ENCODE peak calls at places on chromosomes 3 and 15, in seven cellular contexts. N, V, D, I, S, J and M are unnamed samples.

GRCh38 chr3:99902091-99902490 is 84.4 kb downstream of the CMSS1 start:
- DNase-seq in N (no peak), V (no peak), D (no peak), I (no peak), S (no peak), J (no peak), M (no peak)

GRCh38 chr3:102265720-102266119 is 169.1 kb upstream of the ZPLD1 start:
- DNase-seq in N (no peak), V (no peak), D (no peak), I (no peak), S (no peak), J (peak; percentile 1), M (no peak)

GRCh38 chr15:62390793-62391543 is 225.9 kb upstream of the C2CD4B start:
- DNase-seq in N (peak; percentile 41), V (peak; percentile 43), D (peak; percentile 65), I (no peak), S (peak; percentile 84), J (peak; percentile 68), M (no peak)

GRCh38 chr3:194469977-194470376 is 16.8 kb downstream of the ATP13A3 start:
- DNase-seq in N (no peak), V (no peak), D (no peak), I (no peak), S (no peak), J (no peak), M (no peak)

GRCh38 chr3:178536271-178537079 is at the start of gene KCNMB2:
- DNase-seq in N (peak; percentile 18), V (no peak), D (peak; percentile 15), I (no peak), S (no peak), J (peak; percentile 47), M (no peak)

GRCh38 chr3:168096210-168096795 is 579 bp upstream of the GOLIM4 start:
- DNase-seq in N (peak; percentile 92), V (peak; percentile 62), D (peak; percentile 84), I (peak; percentile 83), S (peak; percentile 81), J (peak; percentile 95), M (peak; percentile 71)

GRCh38 chr3:127697531-127698240 is 24.9 kb downstream of the ABTB1 start:
- DNase-seq in N (peak; percentile 92), V (peak; percentile 55), D (peak; percentile 69), I (peak; percentile 50), S (peak; percentile 91), J (peak; percentile 90), M (peak; percentile 58)

GRCh38 chr3:4743371-4743770 is 235.9 kb upstream of the BHLHE40 start:
- DNase-seq in N (no peak), V (no peak), D (no peak), I (no peak), S (no peak), J (no peak), M (no peak)

GRCh38 chr15:25717861-25718504 is 145.1 kb downstream of the ATP10A start:
- DNase-seq in N (no peak), V (no peak), D (no peak), I (no peak), S (no peak), J (no peak), M (no peak)

GRCh38 chr3:73787620-73788019 is 162.9 kb upstream of the PDZRN3 start:
- DNase-seq in N (no peak), V (no peak), D (no peak), I (no peak), S (no peak), J (peak; percentile 64), M (no peak)

GRCh38 chr3:13518516-13519351 is 30.2 kb upstream of the FBLN2 start:
- DNase-seq in N (peak; percentile 88), V (no peak), D (no peak), I (no peak), S (peak; percentile 80), J (peak; percentile 57), M (peak; percentile 54)

GRCh38 chr3:39064646-39065045 is 12.8 kb downstream of the WDR48 start:
- DNase-seq in N (no peak), V (no peak), D (no peak), I (no peak), S (no peak), J (peak; percentile 46), M (no peak)

GRCh38 chr15:69141833-69142232 is 18.6 kb upstream of the GLCE start:
- DNase-seq in N (no peak), V (no peak), D (no peak), I (no peak), S (no peak), J (no peak), M (no peak)

GRCh38 chr3:58001979-58002378 is 6.2 kb upstream of the FLNB start:
- DNase-seq in N (no peak), V (no peak), D (no peak), I (no peak), S (no peak), J (no peak), M (no peak)

GRCh38 chr3:134630506-134630905 is 20.3 kb downstream of the KY start:
- DNase-seq in N (peak; percentile 18), V (no peak), D (no peak), I (no peak), S (no peak), J (peak; percentile 47), M (no peak)

GRCh38 chr15:80462111-80462510 is 57.9 kb downstream of the ARNT2 start:
- DNase-seq in N (no peak), V (no peak), D (no peak), I (no peak), S (no peak), J (no peak), M (no peak)

GRCh38 chr3:96748139-96748538 is 66.3 kb upstream of the EPHA6 start:
- DNase-seq in N (no peak), V (no peak), D (no peak), I (no peak), S (no peak), J (no peak), M (no peak)

DNA sequence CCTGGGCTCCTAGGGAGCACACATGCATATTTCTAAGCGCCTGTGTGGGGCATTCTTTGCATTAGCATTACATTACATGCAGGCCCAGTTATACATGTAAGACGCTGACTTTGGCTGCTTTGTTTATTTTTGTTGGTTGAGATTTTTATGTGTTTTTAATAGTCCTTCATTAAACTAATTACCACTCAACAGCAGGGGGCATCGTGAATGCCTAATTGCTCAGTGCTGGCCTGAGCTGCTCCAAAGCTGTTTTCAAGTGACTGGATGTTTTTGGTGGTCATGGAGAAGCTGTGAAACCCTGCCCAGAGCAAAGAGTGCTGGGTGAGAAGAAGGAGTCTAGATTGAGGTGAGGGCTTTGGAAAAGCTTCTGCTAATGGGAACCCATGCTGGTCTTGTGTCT is 41.5 kb downstream of the GPD1L start:
- DNase-seq in N (peak; percentile 12), V (no peak), D (no peak), I (no peak), S (no peak), J (peak; percentile 24), M (no peak)
- TF ChIP-seq CTCF in N (no peak), V (no peak), D (peak; percentile 8), I (no peak), S (no peak), J (no peak), M (peak; percentile 9)

GRCh38 chr15:73464602-73465001 is 21.6 kb downstream of the REC114 start:
- DNase-seq in N (no peak), V (peak; percentile 21), D (no peak), I (no peak), S (no peak), J (no peak), M (no peak)
- TF ChIP-seq CTCF in N (peak; percentile 20), V (peak; percentile 46), D (no peak), I (peak; percentile 64), S (no peak), J (peak; percentile 13), M (no peak)

DNA sequence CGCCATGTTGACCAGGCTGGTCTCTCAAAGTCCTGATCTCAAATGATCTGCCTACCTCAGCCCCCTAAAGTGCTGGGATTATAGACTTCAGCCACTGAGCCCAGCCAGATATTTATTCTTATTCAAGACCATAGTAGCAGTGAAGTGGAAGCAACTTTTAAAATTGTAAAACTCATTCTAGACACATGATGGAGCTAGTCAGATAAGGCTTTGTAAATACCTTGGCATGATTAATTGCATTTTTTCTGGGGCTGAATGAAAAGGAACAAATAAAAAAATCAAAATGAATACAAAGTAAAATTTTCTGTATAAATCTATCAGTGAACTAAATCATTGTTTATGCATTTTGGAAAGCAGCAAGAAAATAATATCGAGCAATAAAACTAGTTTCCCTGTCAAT is 4.1 kb upstream of the MYO1E start:
- DNase-seq in N (peak; percentile 46), V (no peak), D (no peak), I (no peak), S (no peak), J (peak; percentile 29), M (no peak)
- TF ChIP-seq CTCF in N (no peak), V (no peak), D (peak; percentile 17), I (no peak), S (no peak), J (peak; percentile 13), M (peak; percentile 12)

DNA sequence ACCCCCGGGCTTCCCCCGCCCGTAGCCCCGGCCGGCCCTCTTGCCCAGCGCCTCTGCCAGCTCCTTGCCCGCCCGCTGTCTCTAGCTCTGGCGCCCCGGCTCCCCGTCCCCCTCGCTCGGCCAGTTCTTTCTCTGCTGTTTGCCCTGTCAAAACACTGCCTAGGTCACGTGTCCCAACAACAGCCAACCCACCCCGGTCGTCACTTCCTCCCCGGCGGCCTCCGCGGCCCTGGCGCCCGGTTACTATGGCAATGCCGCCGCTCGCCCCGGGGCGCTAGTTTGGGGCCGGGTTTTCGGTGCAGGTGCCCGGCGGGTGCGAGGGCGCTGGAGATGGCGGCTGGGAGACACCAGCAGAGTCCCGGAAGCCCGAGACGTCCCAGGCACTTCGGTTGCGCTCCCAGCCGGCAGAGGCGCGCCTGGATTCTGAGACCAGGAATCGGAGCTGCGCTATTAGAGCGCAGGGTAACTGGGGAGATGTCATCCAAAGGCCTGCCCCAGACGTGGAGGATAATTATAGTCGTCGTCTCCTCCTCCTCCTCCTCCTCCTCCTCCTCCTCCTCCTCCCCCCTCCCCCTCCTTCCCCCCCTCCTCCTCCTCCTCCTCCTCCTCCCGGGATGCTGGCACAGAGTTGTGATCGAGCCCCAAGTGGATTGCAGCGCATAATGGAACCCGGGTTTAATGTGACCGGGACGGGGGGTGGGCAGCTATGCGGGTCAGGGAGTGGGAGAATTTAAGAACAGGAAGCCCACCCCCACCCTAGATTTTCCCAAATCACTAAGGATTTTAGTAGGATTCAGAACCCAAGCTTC is at the start of gene ATOSA:
- DNase-seq in N (peak; percentile 89), V (peak; percentile 89), D (peak; percentile 94), I (peak; percentile 69), S (peak; percentile 98), J (peak; percentile 95), M (peak; percentile 59)
- TF ChIP-seq CTCF in N (peak; percentile 21), V (no peak), D (peak; percentile 17), I (no peak), S (no peak), J (no peak), M (no peak)

GRCh38 chr3:158672293-158673176 is at the start of gene LXN:
- DNase-seq in N (peak; percentile 92), V (peak; percentile 89), D (peak; percentile 95), I (no peak), S (peak; percentile 95), J (peak; percentile 92), M (peak; percentile 74)
- TF ChIP-seq CTCF in N (peak; percentile 85), V (peak; percentile 55), D (peak; percentile 73), I (peak; percentile 57), S (peak; percentile 63), J (peak; percentile 94), M (peak; percentile 85)

DNA sequence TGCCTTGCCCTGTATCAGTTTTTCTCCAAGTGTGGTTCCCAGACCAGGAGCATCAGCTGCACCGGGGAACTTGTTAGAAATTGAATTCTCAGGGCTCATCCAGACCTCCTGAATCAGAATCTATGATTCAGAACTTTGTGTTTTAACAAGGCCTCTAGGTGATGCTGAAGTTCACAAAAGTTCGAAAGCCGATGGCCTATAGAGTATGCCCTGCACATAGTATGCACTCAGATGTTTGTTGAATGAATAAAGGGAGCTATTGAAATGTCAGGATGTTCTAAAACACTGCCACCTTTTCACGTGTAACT is 666 bp upstream of the LARP6 start:
- DNase-seq in N (peak; percentile 49), V (no peak), D (no peak), I (no peak), S (no peak), J (peak; percentile 79), M (no peak)
- TF ChIP-seq CTCF in N (peak; percentile 18), V (no peak), D (no peak), I (no peak), S (no peak), J (no peak), M (peak; percentile 10)